ENCODE peak calls at places on chromosomes 5 and 9, in five cellular contexts. P is iris pigment epithelial cell; G is mesothelial cell of epicardium; B is H7; U is activated CD4-positive, alpha-beta T cell treated with anti-CD3 and anti-CD28 coated beads, Interleukin-2, amount 50 U/mL, for 4 hours. R is an unnamed sample.

GRCh38 chr5:146796144-146796543 is 82.4 kb downstream of the PPP2R2B start:
- DNase-seq in P (no peak), G (no peak), B (no peak), U (no peak), R (no peak)

GRCh38 chr9:72338631-72339030 is 26.4 kb downstream of the ZFAND5 start:
- DNase-seq in P (no peak), G (no peak), B (no peak), U (no peak), R (no peak)

GRCh38 chr9:112310826-112311225 is 22.6 kb downstream of the PTBP3 start:
- DNase-seq in P (no peak), G (no peak), B (peak), U (no peak), R (no peak)

GRCh38 chr9:115952667-115953316 is 200.8 kb upstream of the PAPPA start:
- DNase-seq in P (peak), G (no peak), B (no peak), U (no peak), R (no peak)

GRCh38 chr5:122177162-122177561 is 47.8 kb downstream of the ZNF474 start:
- DNase-seq in P (no peak), G (no peak), B (no peak), U (no peak), R (no peak)

GRCh38 chr5:33180900-33181299 is 259.9 kb upstream of the TARS1 start:
- DNase-seq in P (peak), G (no peak), B (peak), U (no peak), R (no peak)

GRCh38 chr9:138070815-138071214 is 193.2 kb downstream of the CACNA1B start:
- DNase-seq in P (no peak), G (no peak), B (peak), U (no peak), R (peak)

GRCh38 chr5:20041326-20041977 is 53.5 kb upstream of the CDH18 start:
- DNase-seq in P (peak), G (no peak), B (no peak), U (no peak), R (no peak)

GRCh38 chr5:134139891-134140469 is 25.5 kb downstream of the TCF7 start:
- DNase-seq in P (no peak), G (peak), B (no peak), U (no peak), R (peak)

GRCh38 chr5:115179959-115180709 is 10.4 kb upstream of the TRIM36 start:
- DNase-seq in P (peak), G (peak), B (peak), U (peak), R (peak)

GRCh38 chr9:106286249-106286648 is 576.7 kb upstream of the ZNF462 start:
- DNase-seq in P (no peak), G (no peak), B (peak), U (no peak), R (peak)